ENCODE peak calls at places on chromosomes 12 and 14, in seven cellular contexts. B, C, G, Q, X, A and W are unnamed samples.

GRCh38 chr12:110421701-110422100 is 18.2 kb upstream of the ANAPC7 start:
- DNase-seq in B (no peak), C (no peak), G (no peak), Q (no peak), X (no peak), A (no peak), W (no peak)

GRCh38 chr12:6089041-6089823 is 35.2 kb downstream of the VWF start:
- DNase-seq in B (peak; percentile 73), C (no peak), G (no peak), Q (no peak), X (no peak), A (no peak), W (no peak)

GRCh38 chr12:107594995-107595394 is 90.6 kb upstream of the PWP1 start:
- DNase-seq in B (no peak), C (no peak), G (no peak), Q (no peak), X (no peak), A (no peak), W (no peak)

GRCh38 chr12:8549381-8549780 is 8.7 kb upstream of the CLEC4E start:
- DNase-seq in B (no peak), C (no peak), G (no peak), Q (no peak), X (no peak), A (no peak), W (no peak)

GRCh38 chr12:51389302-51389999 is 1.8 kb downstream of the GALNT6 start:
- DNase-seq in B (no peak), C (no peak), G (no peak), Q (no peak), X (no peak), A (no peak), W (no peak)

GRCh38 chr12:65119063-65119462 is 2.0 kb downstream of the WIF1 start:
- DNase-seq in B (no peak), C (no peak), G (no peak), Q (no peak), X (no peak), A (no peak), W (no peak)

GRCh38 chr12:117069926-117070900 is 29.0 kb downstream of the TESC start:
- DNase-seq in B (no peak), C (no peak), G (peak; percentile 37), Q (no peak), X (no peak), A (no peak), W (peak; percentile 64)

GRCh38 chr12:83514372-83514771 is 827.7 kb downstream of the TMTC2 start:
- DNase-seq in B (no peak), C (no peak), G (no peak), Q (no peak), X (no peak), A (no peak), W (no peak)

GRCh38 chr12:57836442-57837375 is 9.8 kb downstream of the CTDSP2 start:
- DNase-seq in B (no peak), C (no peak), G (peak; percentile 68), Q (peak; percentile 87), X (peak; percentile 66), A (peak; percentile 69), W (peak; percentile 76)

GRCh38 chr12:98084950-98085349 is 430.4 kb upstream of the TMPO start:
- DNase-seq in B (no peak), C (no peak), G (peak; percentile 46), Q (no peak), X (no peak), A (no peak), W (no peak)

GRCh38 chr12:88577537-88577936 is 2.7 kb downstream of the KITLG start:
- DNase-seq in B (no peak), C (no peak), G (no peak), Q (no peak), X (peak; percentile 23), A (no peak), W (no peak)

GRCh38 chr14:72123755-72124154 is 191.5 kb downstream of the RGS6 start:
- DNase-seq in B (no peak), C (no peak), G (no peak), Q (no peak), X (no peak), A (no peak), W (no peak)

GRCh38 chr12:42273706-42274105 is 35.7 kb upstream of the YAF2 start:
- DNase-seq in B (no peak), C (no peak), G (no peak), Q (no peak), X (no peak), A (no peak), W (no peak)

DNA sequence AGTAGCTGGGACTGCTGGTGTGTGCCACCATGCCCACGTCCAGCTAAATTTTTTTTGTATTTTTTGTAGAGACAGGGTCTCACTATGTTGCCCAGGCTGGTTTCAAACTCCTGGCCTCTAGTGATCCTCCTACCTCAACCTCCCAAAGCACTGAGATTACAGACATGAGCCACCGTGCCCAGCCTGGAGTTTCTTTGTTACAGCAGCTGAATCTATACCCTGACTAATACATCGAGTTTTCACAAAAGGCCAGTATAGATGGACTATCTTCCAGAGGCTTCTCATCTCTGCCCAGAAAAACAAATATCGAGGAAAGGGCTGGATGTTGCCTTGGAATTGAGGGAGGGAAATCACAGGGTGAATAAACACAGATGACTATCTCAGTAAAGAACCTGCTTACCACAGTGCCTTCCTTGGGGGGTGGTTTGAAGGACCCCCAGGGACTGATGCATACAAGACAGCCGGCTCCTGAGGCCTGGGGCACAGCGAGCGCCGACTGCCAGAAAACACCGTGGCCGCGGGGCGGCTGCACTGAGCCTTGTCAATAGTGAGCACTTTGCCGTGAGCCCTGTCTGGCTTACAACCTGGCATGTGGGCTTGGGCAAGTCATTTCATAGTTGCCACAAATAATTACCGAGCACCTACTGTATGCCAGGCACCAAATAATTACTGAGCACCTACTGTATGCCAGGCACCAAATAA is 111.9 kb downstream of the SCARB1 start:
- DNase-seq in B (no peak), C (no peak), G (no peak), Q (no peak), X (no peak), A (no peak), W (no peak)
- H3K4me1 ChIP-seq in B (no peaks in the 10 kb centered on the region), C (peaks cover 54% of the 10 kb centered on the region), G (peaks cover 11% of the 10 kb centered on the region), Q (peaks cover 53% of the 10 kb centered on the region), X (peaks cover 2% of the 10 kb centered on the region), A (peaks cover 14% of the 10 kb centered on the region), W (peaks cover 38% of the 10 kb centered on the region)

DNA sequence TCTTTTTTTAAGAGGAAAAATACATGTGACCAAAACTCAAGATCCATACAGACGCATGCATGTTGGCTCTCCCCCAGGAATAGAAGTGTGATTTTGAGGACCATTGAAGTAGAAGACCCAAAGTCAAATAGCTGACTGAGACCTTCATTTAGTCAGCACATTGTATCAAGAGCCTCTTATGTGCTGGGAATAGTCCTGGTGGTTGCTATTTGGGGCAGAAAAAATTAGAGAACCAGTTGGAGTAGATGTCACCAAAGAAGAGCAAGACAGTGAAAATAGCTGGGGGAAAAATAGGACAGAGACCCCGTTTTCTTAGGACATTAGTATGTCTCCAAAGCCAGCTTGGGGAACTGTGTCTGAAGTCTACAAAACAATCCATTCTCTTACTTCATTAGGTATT is 93.6 kb downstream of the PELI2 start:
- DNase-seq in B (no peak), C (no peak), G (no peak), Q (no peak), X (no peak), A (no peak), W (no peak)
- H3K4me3 ChIP-seq in B (no peak overlapping the region), C (no peak overlapping the region), G (no peak overlapping the region), Q (no peak overlapping the region), X (no peak overlapping the region), A (no peak overlapping the region), W (no peak overlapping the region)

GRCh38 chr14:91313852-91314251 is 69.3 kb upstream of the GPR68 start:
- DNase-seq in B (no peak), C (no peak), G (no peak), Q (no peak), X (no peak), A (no peak), W (no peak)
- H3K4me1 ChIP-seq in B (peaks cover 27% of the 10 kb centered on the region), C (peaks cover 7% of the 10 kb centered on the region), G (no peaks in the 10 kb centered on the region), Q (peaks cover 31% of the 10 kb centered on the region), X (no peaks in the 10 kb centered on the region), A (peaks cover 29% of the 10 kb centered on the region), W (peaks cover 26% of the 10 kb centered on the region)

GRCh38 chr12:90086281-90086680 is 377.6 kb upstream of the ATP2B1 start:
- DNase-seq in B (no peak), C (no peak), G (no peak), Q (no peak), X (no peak), A (no peak), W (no peak)

GRCh38 chr12:90090929-90091651 is 382.5 kb upstream of the ATP2B1 start:
- DNase-seq in B (peak; percentile 70), C (no peak), G (peak; percentile 76), Q (no peak), X (peak; percentile 61), A (peak; percentile 70), W (no peak)

DNA sequence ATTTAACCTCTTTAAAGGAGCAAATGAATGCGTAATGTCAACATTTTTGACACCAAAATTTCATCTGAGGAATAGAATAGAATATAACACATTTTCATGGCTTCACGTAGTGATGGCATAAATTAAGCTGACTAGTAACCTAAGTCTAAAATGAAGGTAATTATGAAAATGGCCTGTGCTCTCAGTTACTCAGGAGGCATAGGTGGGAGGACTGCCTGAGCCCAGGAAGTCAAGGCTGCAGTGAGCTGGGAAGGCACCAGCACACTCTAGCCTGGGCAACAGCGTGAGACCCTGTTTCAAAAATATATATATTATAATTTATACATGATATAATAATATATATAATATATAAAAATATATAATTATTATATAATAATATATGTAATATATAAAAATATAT is 383.2 kb upstream of the ATP2B1 start:
- DNase-seq in B (no peak), C (no peak), G (no peak), Q (no peak), X (no peak), A (no peak), W (no peak)
- H3K4me3 ChIP-seq in B (no peak overlapping the region), C (no peak overlapping the region), G (no peak overlapping the region), Q (no peak overlapping the region), X (no peak overlapping the region), A (no peak overlapping the region), W (no peak overlapping the region)

GRCh38 chr12:92470608-92471021 is 232.2 kb upstream of the PLEKHG7 start:
- DNase-seq in B (no peak), C (no peak), G (no peak), Q (no peak), X (no peak), A (no peak), W (no peak)
- H3K4me1 ChIP-seq in B (peaks cover 3% of the 10 kb centered on the region), C (peaks cover 54% of the 10 kb centered on the region), G (peaks cover 24% of the 10 kb centered on the region), Q (peaks cover 51% of the 10 kb centered on the region), X (peaks cover 36% of the 10 kb centered on the region), A (peaks cover 6% of the 10 kb centered on the region), W (no peaks in the 10 kb centered on the region)

GRCh38 chr12:104460973-104461693 is 4.4 kb downstream of the CHST11 start:
- DNase-seq in B (no peak), C (no peak), G (no peak), Q (no peak), X (no peak), A (no peak), W (no peak)
- H3K4me3 ChIP-seq in B (peak overlapping the region; percentile 31), C (no peak overlapping the region), G (no peak overlapping the region), Q (no peak overlapping the region), X (no peak overlapping the region), A (no peak overlapping the region), W (no peak overlapping the region)

GRCh38 chr14:91716999-91717398 is 14.9 kb downstream of the CATSPERB start:
- DNase-seq in B (no peak), C (no peak), G (no peak), Q (no peak), X (no peak), A (no peak), W (no peak)
- H3K4me1 ChIP-seq in B (no peaks in the 10 kb centered on the region), C (no peaks in the 10 kb centered on the region), G (no peaks in the 10 kb centered on the region), Q (no peaks in the 10 kb centered on the region), X (no peaks in the 10 kb centered on the region), A (no peaks in the 10 kb centered on the region), W (no peaks in the 10 kb centered on the region)